ENCODE peak calls at places on chromosomes 3 and 15, in five cellular contexts. O, L, N, J and B are unnamed samples.

GRCh38 chr3:169929830-169930519 is 18.6 kb downstream of the SAMD7 start:
- DNase-seq in N (peak; percentile 22), L (no peak), O (no peak), J (no peak), B (no peak)

GRCh38 chr3:170470063-170471006 is 51.7 kb downstream of the CLDN11 start:
- DNase-seq in O (no peak), L (no peak), N (no peak), J (no peak), B (no peak)

GRCh38 chr3:55570361-55570760 is 83.3 kb upstream of the WNT5A start:
- DNase-seq in O (no peak), N (no peak), L (no peak), J (no peak), B (no peak)

GRCh38 chr3:41638381-41638780 is 323.5 kb downstream of the ULK4 start:
- DNase-seq in N (no peak), J (no peak), L (no peak), O (no peak), B (no peak)

GRCh38 chr3:105800320-105800719 is 68.5 kb downstream of the CBLB start:
- DNase-seq in J (no peak), N (no peak), L (no peak), O (no peak), B (no peak)

GRCh38 chr3:150170843-150171513 is 200.3 kb upstream of the PFN2 start:
- DNase-seq in L (peak; percentile 52), N (no peak), J (no peak), O (no peak), B (peak; percentile 64)

GRCh38 chr3:52277972-52278509 is 408 bp downstream of the WDR82 start:
- DNase-seq in J (peak; percentile 52), O (no peak), L (no peak), N (no peak), B (peak; percentile 69)

GRCh38 chr15:29106116-29106515 is 163.5 kb downstream of the NSMCE3 start:
- DNase-seq in O (no peak), J (no peak), N (no peak), L (peak; percentile 38), B (peak; percentile 13)

GRCh38 chr3:138234401-138235179 is 47.5 kb downstream of the ARMC8 start:
- DNase-seq in O (no peak), N (no peak), J (no peak), L (no peak), B (no peak)

GRCh38 chr3:179526989-179527391 is 35.7 kb upstream of the ACTL6A start:
- DNase-seq in N (peak; percentile 96), L (no peak), O (peak; percentile 11), J (peak; percentile 67), B (no peak)

GRCh38 chr3:187741403-187742350 is 3.6 kb downstream of the BCL6 start:
- DNase-seq in O (peak; percentile 80), L (peak; percentile 88), J (peak; percentile 66), N (peak; percentile 89), B (peak; percentile 68)

GRCh38 chr3:148439254-148439822 is 258.4 kb upstream of the AGTR1 start:
- DNase-seq in J (no peak), O (no peak), N (no peak), L (no peak), B (no peak)

GRCh38 chr15:62209821-62210220 is 44.7 kb upstream of the C2CD4B start:
- DNase-seq in L (no peak), N (no peak), J (no peak), O (peak; percentile 22), B (no peak)

GRCh38 chr3:50994537-50994936 is 319.8 kb downstream of the DOCK3 start:
- DNase-seq in O (no peak), L (no peak), N (no peak), J (no peak), B (no peak)

GRCh38 chr3:135325096-135325495 is 530.0 kb downstream of the EPHB1 start:
- DNase-seq in O (peak; percentile 10), L (no peak), N (no peak), J (no peak), B (no peak)

GRCh38 chr15:32834156-32834555 is 116.4 kb downstream of the GREM1 start:
- DNase-seq in O (no peak), N (no peak), J (no peak), L (no peak), B (no peak)

GRCh38 chr3:99627062-99627826 is 11.2 kb upstream of the COL8A1 start:
- DNase-seq in J (no peak), L (no peak), O (no peak), N (no peak), B (no peak)

GRCh38 chr15:98737721-98738120 is 89.4 kb downstream of the IGF1R start:
- DNase-seq in J (no peak), N (no peak), O (no peak), L (no peak), B (no peak)

GRCh38 chr3:71926242-71926560 is 141.3 kb upstream of the PROK2 start:
- DNase-seq in L (no peak), J (peak; percentile 28), O (peak; percentile 50), N (no peak), B (no peak)

GRCh38 chr3:169041677-169042171 is 621.8 kb downstream of the MECOM start:
- DNase-seq in J (no peak), N (peak; percentile 31), L (no peak), O (no peak), B (no peak)

GRCh38 chr3:49244589-49245205 is 32.3 kb downstream of the C3orf62 start:
- DNase-seq in O (no peak), N (no peak), J (no peak), L (no peak), B (no peak)

GRCh38 chr15:31367730-31368344 is 41.2 kb downstream of the KLF13 start:
- DNase-seq in O (peak; percentile 56), L (no peak), J (no peak), N (no peak), B (no peak)

GRCh38 chr15:59539799-59540198 is 71.8 kb upstream of the GCNT3 start:
- DNase-seq in N (no peak), O (no peak), L (no peak), J (no peak), B (no peak)

GRCh38 chr15:72229076-72229946 is 1.7 kb downstream of the PKM start:
- DNase-seq in N (peak; percentile 24), L (no peak), O (no peak), J (no peak), B (peak; percentile 16)

GRCh38 chr3:45084820-45085816 is 59.0 kb downstream of the CLEC3B start:
- DNase-seq in J (no peak), N (peak; percentile 47), O (no peak), L (no peak), B (no peak)

GRCh38 chr3:124843068-124843467 is 44.1 kb downstream of the ITGB5 start:
- DNase-seq in L (no peak), J (no peak), O (no peak), N (no peak), B (no peak)

GRCh38 chr3:47634996-47635395 is 56.3 kb upstream of the CSPG5 start:
- DNase-seq in O (no peak), J (no peak), L (no peak), N (no peak), B (no peak)

GRCh38 chr3:69700949-69701348 is 38.3 kb upstream of the MITF start:
- DNase-seq in L (no peak), J (no peak), O (no peak), N (no peak), B (no peak)

GRCh38 chr3:5576277-5577011 is 388.9 kb downstream of the EDEM1 start:
- DNase-seq in O (peak; percentile 23), N (no peak), L (no peak), J (no peak), B (no peak)

GRCh38 chr15:25812073-25812472 is 51.1 kb downstream of the ATP10A start:
- DNase-seq in O (no peak), L (no peak), J (no peak), N (no peak), B (no peak)

GRCh38 chr3:64441861-64442260 is 216.6 kb upstream of the PRICKLE2 start:
- DNase-seq in L (no peak), N (no peak), O (no peak), J (no peak), B (no peak)

GRCh38 chr3:64449026-64449425 is 223.8 kb upstream of the PRICKLE2 start:
- DNase-seq in N (no peak), O (no peak), L (no peak), J (no peak), B (no peak)

GRCh38 chr3:64445318-64446300 is 220.3 kb upstream of the PRICKLE2 start:
- DNase-seq in J (peak; percentile 53), L (peak; percentile 64), N (no peak), O (peak; percentile 18), B (peak; percentile 79)

GRCh38 chr3:64443553-64444331 is 218.5 kb upstream of the PRICKLE2 start:
- DNase-seq in J (no peak), L (no peak), N (peak; percentile 25), O (no peak), B (no peak)

GRCh38 chr3:64444619-64445317 is 219.5 kb upstream of the PRICKLE2 start:
- DNase-seq in O (no peak), N (no peak), J (no peak), L (no peak), B (no peak)
- TF ChIP-seq CTCF in O (no peak), N (no peak), J (no peak), L (no peak), B (no peak)

DNA sequence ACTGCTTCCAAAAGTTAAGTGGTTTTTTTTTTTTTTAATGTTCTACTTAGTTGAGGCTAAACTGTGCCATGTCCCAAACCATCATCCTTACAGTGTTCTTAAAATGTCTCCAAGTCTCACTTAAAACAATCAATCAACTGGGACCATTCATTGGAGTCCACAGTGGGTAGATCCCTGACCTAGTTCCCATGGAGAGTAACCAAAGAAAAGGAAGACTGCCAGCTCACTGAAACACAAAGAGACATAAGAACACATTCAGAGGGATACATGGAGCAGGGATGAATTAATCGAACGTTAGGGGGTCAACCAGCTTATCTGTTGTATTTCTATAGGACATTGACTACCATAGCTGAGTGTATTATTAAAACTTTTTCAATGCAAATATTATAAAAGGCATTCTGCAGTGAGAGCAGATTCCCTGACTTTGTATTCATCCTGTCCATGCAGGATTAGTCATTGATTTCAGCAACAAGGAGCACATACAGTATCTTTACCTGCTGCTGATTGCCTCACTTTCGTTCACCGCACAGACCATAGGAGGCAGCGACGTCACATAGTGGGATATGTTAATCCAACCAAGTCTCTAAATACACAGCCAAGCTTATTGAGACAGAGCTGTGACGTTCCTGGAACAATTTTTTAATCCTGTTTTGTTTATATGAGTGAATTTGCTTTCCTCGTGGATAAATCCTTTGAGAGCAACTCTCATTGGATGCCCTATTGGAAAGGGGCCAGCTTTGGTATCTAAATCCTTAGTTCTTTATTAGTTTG is 365.0 kb upstream of the RBMS3 start:
- DNase-seq in N (peak; percentile 75), O (peak; percentile 10), L (no peak), J (peak; percentile 60), B (peak; percentile 50)
- TF ChIP-seq CTCF in N (peak; percentile 45), O (no peak), L (no peak), J (no peak), B (no peak)

GRCh38 chr15:40441012-40441735 is 421 bp downstream of the BAHD1 start:
- DNase-seq in O (no peak), J (peak; percentile 59), N (no peak), L (peak; percentile 72), B (peak; percentile 77)
- TF ChIP-seq CTCF in O (no peak), J (no peak), N (no peak), L (no peak), B (no peak)

DNA sequence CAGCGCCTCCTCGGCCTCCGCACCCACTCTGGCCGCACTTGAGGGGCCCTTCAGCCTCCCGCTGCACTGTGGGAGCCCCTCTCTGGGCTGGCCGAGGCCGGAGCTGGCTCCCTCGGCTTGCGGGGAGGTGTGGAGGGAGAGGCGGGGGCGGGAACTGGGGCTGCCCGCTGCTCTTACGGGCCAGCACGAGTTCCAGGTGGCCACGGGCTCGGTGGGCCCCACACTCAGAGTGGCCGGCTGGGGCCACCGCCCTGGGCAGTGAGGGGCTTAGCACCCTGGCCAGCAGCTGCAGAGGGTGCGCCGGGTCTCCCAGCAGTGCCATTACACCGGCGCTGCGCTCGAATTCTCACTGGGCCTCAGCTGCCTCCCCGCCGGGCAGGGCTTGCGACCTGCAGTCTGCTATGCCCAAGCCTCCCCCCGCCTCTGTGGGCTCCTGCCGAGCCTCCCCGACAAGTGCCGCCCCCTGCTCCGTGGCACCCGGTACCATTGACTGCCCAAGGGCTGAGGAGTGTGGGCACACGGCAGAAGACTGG is 167.1 kb upstream of the PLSCR5 start:
- DNase-seq in N (no peak), L (peak; percentile 48), J (no peak), O (no peak), B (no peak)
- TF ChIP-seq CTCF in N (no peak), L (no peak), J (no peak), O (no peak), B (no peak)